ENCODE peak calls at places on chromosomes 6 and 20, in eight cellular contexts. O, S, V, R, P, K, L and Z are unnamed samples.

GRCh38 chr6:31332637-31333602 is 24.1 kb downstream of the HLA-B start:
- DNase-seq in S (no peak), R (peak), K (no peak), V (no peak), P (no peak), O (no peak), L (no peak), Z (no peak)

GRCh38 chr20:32580970-32581838 is 3.9 kb downstream of the NOL4L start:
- DNase-seq in P (no peak), R (no peak), K (no peak), S (peak), V (peak), L (no peak), O (no peak), Z (no peak)

GRCh38 chr6:119348308-119349040 is 1.1 kb downstream of the MAN1A1 start:
- DNase-seq in P (peak), L (peak), R (no peak), K (no peak), V (peak), O (peak), S (peak), Z (no peak)

GRCh38 chr6:169745405-169745804 is 6.0 kb downstream of the DYNLT2 start:
- DNase-seq in L (no peak), P (no peak), V (no peak), O (no peak), S (no peak), R (no peak), K (no peak), Z (no peak)

GRCh38 chr6:138227316-138227781 is 9.1 kb upstream of the PBOV1 start:
- DNase-seq in S (no peak), P (no peak), V (no peak), L (no peak), K (no peak), O (no peak), R (no peak), Z (peak)

GRCh38 chr20:33444797-33445560 is 1.4 kb upstream of the SNTA1 start:
- DNase-seq in O (no peak), V (no peak), S (no peak), P (peak), L (no peak), K (no peak), R (no peak), Z (no peak)

GRCh38 chr20:7937328-7937727 is 2.9 kb downstream of the HAO1 start:
- DNase-seq in V (no peak), O (no peak), P (no peak), R (no peak), L (no peak), K (no peak), S (no peak), Z (no peak)

GRCh38 chr6:26307830-26308229 is 57.2 kb upstream of the BTN3A2 start:
- DNase-seq in P (no peak), R (no peak), S (no peak), V (no peak), L (no peak), O (no peak), K (no peak), Z (no peak)

GRCh38 chr6:28090902-28091586 is 10.7 kb downstream of the ZNF165 start:
- DNase-seq in O (no peak), K (no peak), R (peak), V (no peak), P (peak), L (no peak), S (peak), Z (no peak)

GRCh38 chr6:168514216-168514615 is 73.2 kb downstream of the SMOC2 start:
- DNase-seq in K (no peak), P (peak), R (no peak), S (peak), O (peak), L (no peak), V (no peak), Z (no peak)

GRCh38 chr20:60137657-60138245 is 179.5 kb downstream of the CDH26 start:
- DNase-seq in R (no peak), K (no peak), V (peak), P (no peak), L (no peak), O (no peak), S (no peak), Z (peak)

GRCh38 chr6:135088818-135089809 is 34.5 kb upstream of the HBS1L start:
- DNase-seq in K (no peak), O (no peak), V (peak), L (no peak), S (no peak), R (peak), P (no peak), Z (no peak)

GRCh38 chr6:53795254-53795701 is 473 bp downstream of the LRRC1 start:
- DNase-seq in S (no peak), P (no peak), K (no peak), V (no peak), O (no peak), L (no peak), R (no peak), Z (peak)

GRCh38 chr6:142155895-142156757 is 9.1 kb downstream of the VTA1 start:
- DNase-seq in P (no peak), V (peak), S (no peak), L (no peak), K (no peak), O (no peak), R (peak), Z (no peak)

GRCh38 chr6:158474961-158475343 is 84.9 kb upstream of the TMEM181 start:
- DNase-seq in O (no peak), V (no peak), K (no peak), S (no peak), P (no peak), L (no peak), R (no peak), Z (peak)

GRCh38 chr6:169858935-169859351 is 107.5 kb downstream of the ERMARD start:
- DNase-seq in R (no peak), S (no peak), V (no peak), K (no peak), P (no peak), O (no peak), L (no peak), Z (no peak)

GRCh38 chr6:54020311-54020710 is 90.9 kb upstream of the MLIP start:
- DNase-seq in P (no peak), S (no peak), K (no peak), O (no peak), L (no peak), V (no peak), R (peak), Z (peak)

GRCh38 chr6:111566873-111567517 is 38.7 kb downstream of the TRAF3IP2 start:
- DNase-seq in V (peak), K (no peak), O (no peak), P (no peak), L (no peak), S (peak), R (no peak), Z (no peak)

GRCh38 chr6:6878921-6879585 is 228.7 kb upstream of the RREB1 start:
- DNase-seq in K (no peak), P (no peak), O (no peak), S (no peak), V (no peak), L (no peak), R (no peak), Z (peak)

GRCh38 chr6:10205892-10206291 is 209.0 kb downstream of the TFAP2A start:
- DNase-seq in V (no peak), S (no peak), K (no peak), R (no peak), P (no peak), O (no peak), L (no peak), Z (no peak)